ENCODE peak calls at places on chromosome 13, in nine cellular contexts. B is H9, U is fibroblast of lung, Y is astrocyte, W is PC-3, J is HepG2, Z is HCT116, X is colonic mucosa, V is SK-N-SH. I is an unnamed sample.

GRCh38 chr13:30978981-30979956 is 46.8 kb downstream of the TEX26 start:
- DNase-seq in J (peak; percentile 16), Y (no peak), W (peak; percentile 42), V (peak; percentile 29), X (peak; percentile 38), B (peak; percentile 92), U (no peak), Z (peak; percentile 38), I (peak; percentile 83)

GRCh38 chr13:103078145-103078544 is 11.9 kb upstream of the SLC10A2 start:
- DNase-seq in W (no peak), X (no peak), J (no peak), Z (no peak), Y (no peak), B (no peak), V (no peak), U (no peak), I (no peak)

GRCh38 chr13:39362652-39363390 is 240.2 kb downstream of the LHFPL6 start:
- DNase-seq in Z (no peak), B (no peak), Y (no peak), X (no peak), W (peak; percentile 17), V (no peak), J (no peak), U (no peak), I (peak; percentile 67)

GRCh38 chr13:102642029-102642428 is 45.2 kb downstream of the TPP2 start:
- DNase-seq in J (no peak), Y (no peak), B (no peak), Z (no peak), X (no peak), W (no peak), V (no peak), U (no peak), I (no peak)

GRCh38 chr13:40058757-40059236 is 403.3 kb downstream of the COG6 start:
- DNase-seq in V (no peak), X (no peak), U (peak; percentile 77), Y (no peak), J (no peak), Z (no peak), W (no peak), B (no peak), I (no peak)

GRCh38 chr13:99314640-99315176 is 7.5 kb upstream of the GPR183 start:
- DNase-seq in W (no peak), Y (peak; percentile 75), U (no peak), B (no peak), J (no peak), X (no peak), V (no peak), Z (peak; percentile 96), I (no peak)

GRCh38 chr13:41457589-41458186 is 338 bp downstream of the RGCC start:
- DNase-seq in Y (no peak), W (no peak), U (no peak), X (peak; percentile 24), B (no peak), V (peak; percentile 66), J (no peak), Z (no peak), I (no peak)

GRCh38 chr13:21228738-21229137 is 52.3 kb downstream of the MRPL57 start:
- DNase-seq in U (no peak), W (no peak), Y (no peak), V (no peak), J (no peak), B (no peak), X (no peak), Z (no peak), I (no peak)

GRCh38 chr13:35649162-35649561 is 172.7 kb upstream of the MAB21L1 start:
- DNase-seq in U (peak; percentile 50), Z (no peak), X (no peak), W (no peak), V (no peak), Y (no peak), J (no peak), B (no peak), I (no peak)

GRCh38 chr13:39552233-39552632 is 50.8 kb downstream of the LHFPL6 start:
- DNase-seq in U (no peak), Y (no peak), V (no peak), W (no peak), X (no peak), J (no peak), B (no peak), Z (no peak), I (no peak)

GRCh38 chr13:24221007-24221406 is 60.5 kb downstream of the SPATA13 start:
- DNase-seq in X (no peak), V (no peak), W (peak; percentile 46), Y (no peak), Z (no peak), B (no peak), U (no peak), J (peak; percentile 84), I (no peak)

GRCh38 chr13:95335667-95336066 is 34.4 kb upstream of the ABCC4 start:
- DNase-seq in U (no peak), J (no peak), V (no peak), W (peak; percentile 4), Y (no peak), B (no peak), Z (peak; percentile 8), X (no peak), I (no peak)

GRCh38 chr13:78022164-78022877 is 103.7 kb upstream of the EDNRB start:
- DNase-seq in B (no peak), U (peak; percentile 40), Z (no peak), W (peak; percentile 59), X (peak; percentile 19), J (no peak), Y (peak; percentile 60), V (no peak), I (no peak)

GRCh38 chr13:32278456-32278855 is 36.7 kb downstream of the ZAR1L start:
- DNase-seq in W (no peak), U (peak; percentile 54), Z (no peak), B (no peak), X (no peak), J (no peak), V (no peak), Y (peak; percentile 82), I (no peak)

DNA sequence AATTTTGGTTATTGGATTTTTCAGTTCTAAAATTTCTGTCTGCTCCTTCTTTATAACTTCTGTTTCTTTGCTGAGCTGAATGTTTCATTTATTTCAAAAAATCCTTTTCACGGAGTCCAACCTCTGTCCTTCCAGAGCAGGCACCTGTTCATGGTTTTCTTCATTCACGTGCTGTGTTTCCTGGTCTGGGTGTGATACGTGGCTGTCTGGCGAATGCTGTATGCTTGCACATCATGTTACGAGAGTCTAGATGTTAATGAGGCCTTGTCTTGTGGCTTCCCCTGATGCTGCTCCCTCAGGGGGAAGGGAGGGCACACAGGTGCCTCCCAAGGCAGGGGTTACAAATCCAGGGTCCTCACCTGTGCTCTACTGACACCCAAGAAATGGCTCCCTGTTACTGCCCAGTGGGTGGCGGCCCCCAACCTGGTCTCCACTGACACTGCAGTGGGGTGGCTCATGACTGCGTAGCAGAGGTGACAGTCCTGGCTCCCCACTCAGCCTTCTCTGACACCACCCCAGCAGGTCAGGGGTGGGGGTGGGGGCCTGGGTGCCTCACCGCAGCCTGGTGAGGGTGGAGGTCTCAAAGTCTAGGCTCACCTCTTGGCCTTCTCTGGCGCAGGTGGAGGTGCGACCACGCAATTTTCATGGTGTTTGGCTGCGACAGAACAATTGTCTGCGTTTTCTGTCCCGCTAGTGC is 20.1 kb upstream of the RAB20 start:
- DNase-seq in J (no peak), V (no peak), W (no peak), Z (no peak), X (no peak), U (no peak), B (no peak), Y (no peak), I (no peak)
- H3K9ac ChIP-seq in J (no peak overlapping the region), V (no peak overlapping the region), W (no peak overlapping the region), Z (no peak overlapping the region), X (no peak overlapping the region), U (no peak overlapping the region), B (no peak overlapping the region), Y (no peak overlapping the region), I (no peak overlapping the region)

GRCh38 chr13:28532226-28533048 is 37.5 kb upstream of the FLT1 start:
- DNase-seq in B (peak; percentile 57), X (no peak), Z (no peak), J (no peak), V (peak; percentile 44), U (no peak), Y (no peak), W (no peak), I (peak; percentile 70)

GRCh38 chr13:28530729-28531194 is 35.8 kb upstream of the FLT1 start:
- DNase-seq in V (no peak), B (peak; percentile 72), X (no peak), W (peak; percentile 4), J (no peak), U (peak; percentile 36), Y (no peak), Z (no peak), I (no peak)

GRCh38 chr13:28531956-28532225 is 37.0 kb upstream of the FLT1 start:
- DNase-seq in U (no peak), X (no peak), W (no peak), B (no peak), Z (no peak), J (no peak), Y (no peak), V (no peak), I (no peak)

GRCh38 chr13:28529836-28530235 is 34.9 kb upstream of the FLT1 start:
- DNase-seq in B (no peak), J (no peak), U (no peak), X (no peak), V (no peak), W (no peak), Y (no peak), Z (no peak), I (no peak)

DNA sequence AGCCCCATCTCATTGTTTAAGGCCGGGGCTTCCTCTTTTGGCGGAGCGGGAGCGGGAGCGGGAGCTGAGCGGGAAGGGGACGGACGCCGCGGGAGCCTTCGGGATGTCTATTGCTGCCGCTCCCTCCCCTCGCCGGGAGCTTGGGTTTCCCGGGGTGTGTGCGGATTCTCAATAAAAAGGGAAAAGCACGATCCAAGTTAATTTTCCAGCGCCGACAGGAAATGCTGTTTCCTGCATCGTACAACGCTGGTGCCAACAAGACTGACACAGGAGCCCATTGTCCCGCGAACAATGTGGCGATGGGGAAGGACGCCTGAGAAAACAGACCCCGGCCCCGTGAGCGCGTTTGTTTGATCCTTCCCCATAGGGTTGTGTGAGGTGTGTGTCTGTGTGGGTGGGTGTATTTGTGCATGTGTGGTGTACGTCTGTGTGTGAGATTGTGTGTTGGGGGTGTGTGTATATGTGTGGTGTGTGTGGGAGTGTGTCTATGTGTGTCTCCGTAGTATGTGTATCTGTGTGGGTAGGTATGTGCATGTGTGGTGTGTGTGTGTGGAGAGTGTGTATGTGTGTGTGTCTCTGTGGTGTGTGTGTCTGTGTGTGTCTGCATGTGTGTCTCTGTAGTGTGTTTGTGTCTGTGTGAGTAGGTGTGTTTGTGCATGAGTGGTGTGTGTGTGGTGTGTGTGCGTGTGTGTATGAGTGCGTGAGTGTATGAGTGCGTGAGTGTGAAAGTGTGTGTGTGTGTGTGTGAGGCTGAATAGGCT is 36.4 kb upstream of the FLT1 start:
- DNase-seq in B (no peak), W (peak; percentile 8), X (peak; percentile 33), Y (no peak), J (no peak), Z (no peak), U (peak; percentile 17), V (peak; percentile 48), I (peak; percentile 79)
- H3K27me3 ChIP-seq in B (no peaks in the 10 kb centered on the region), W (peaks cover 48% of the 10 kb centered on the region), X (peaks cover 9% of the 10 kb centered on the region), Y (peaks cover 9% of the 10 kb centered on the region), J (peaks cover 50% of the 10 kb centered on the region), Z (no peaks in the 10 kb centered on the region), U (peaks cover 4% of the 10 kb centered on the region), V (peaks cover 57% of the 10 kb centered on the region), I (peaks cover 68% of the 10 kb centered on the region)

GRCh38 chr13:60369242-60369641 is 27.8 kb upstream of the TDRD3 start:
- DNase-seq in J (no peak), Y (no peak), Z (no peak), U (no peak), W (peak; percentile 10), X (no peak), V (peak; percentile 3), B (no peak), I (no peak)
- TF ChIP-seq CTCF in J (no peak), Y (peak; percentile 41), Z (no peak), U (peak; percentile 40), W (peak; percentile 20), X (peak; percentile 28), V (peak; percentile 55), B (peak; percentile 53), I (peak; percentile 46)

GRCh38 chr13:113304121-113304520 is 7.1 kb downstream of the LAMP1 start:
- DNase-seq in B (no peak), U (no peak), Y (no peak), W (no peak), J (no peak), X (no peak), V (no peak), Z (no peak), I (no peak)
- H3K9ac ChIP-seq in B (no peak overlapping the region), U (no peak overlapping the region), Y (no peak overlapping the region), W (no peak overlapping the region), J (no peak overlapping the region), X (no peak overlapping the region), V (no peak overlapping the region), Z (no peak overlapping the region), I (peak overlapping the region; percentile 45)